ENCODE peak calls at places on chromosomes 2 and 18, in five cellular contexts. F is ovary, E is Peyer's patch, M is left ventricle myocardium inferior, I is cardiac muscle cell. N is an unnamed sample.

GRCh38 chr18:23963443-23964185 is 50.9 kb upstream of the TTC39C start:
- DNase-seq in E (no peak), I (no peak), F (no peak), M (no peak), N (no peak)

GRCh38 chr2:228519561-228519960 is 338.1 kb upstream of the SPHKAP start:
- DNase-seq in F (no peak), M (no peak), I (no peak), E (no peak), N (no peak)

GRCh38 chr2:232333361-232334135 is 45.0 kb upstream of the ALPP start:
- DNase-seq in F (no peak), E (peak; percentile 43), I (no peak), M (no peak), N (no peak)

GRCh38 chr2:20141806-20142205 is 83.1 kb downstream of the SDC1 start:
- DNase-seq in M (no peak), F (no peak), I (no peak), E (no peak), N (no peak)

GRCh38 chr2:205682239-205683021 is at the start of gene NRP2:
- DNase-seq in F (peak; percentile 93), E (peak; percentile 77), M (peak; percentile 79), I (peak; percentile 93), N (peak; percentile 75)

GRCh38 chr18:74182335-74182734 is 34.0 kb downstream of the TIMM21 start:
- DNase-seq in M (no peak), E (no peak), I (no peak), F (no peak), N (no peak)

GRCh38 chr2:234145511-234145910 is 95.0 kb downstream of the SPP2 start:
- DNase-seq in I (no peak), F (no peak), E (no peak), M (no peak), N (no peak)

GRCh38 chr18:73848656-73849055 is 299.0 kb downstream of the FBXO15 start:
- DNase-seq in I (no peak), E (no peak), M (no peak), F (no peak), N (no peak)

GRCh38 chr2:24009680-24010476 is at the start of gene MFSD2B:
- DNase-seq in M (no peak), E (peak; percentile 50), F (no peak), I (peak; percentile 12), N (no peak)

GRCh38 chr18:79513381-79514081 is 117.8 kb downstream of the NFATC1 start:
- DNase-seq in F (peak; percentile 6), M (no peak), E (peak; percentile 24), I (no peak), N (no peak)

GRCh38 chr18:43592268-43592667 is 315.0 kb upstream of the SYT4 start:
- DNase-seq in F (no peak), E (no peak), M (no peak), I (no peak), N (no peak)

GRCh38 chr2:44680424-44680971 is 261.0 kb upstream of the SIX3 start:
- DNase-seq in F (no peak), I (no peak), E (no peak), M (no peak), N (no peak)

GRCh38 chr2:238601433-238602222 is 174.9 kb downstream of the ASB1 start:
- DNase-seq in M (no peak), I (no peak), E (no peak), F (peak; percentile 65), N (peak; percentile 74)

GRCh38 chr2:223032187-223033142 is 19.5 kb upstream of the KCNE4 start:
- DNase-seq in M (no peak), I (no peak), E (no peak), F (no peak), N (no peak)

GRCh38 chr18:36608107-36608506 is 220.7 kb downstream of the TPGS2 start:
- DNase-seq in F (no peak), E (peak; percentile 77), I (no peak), M (no peak), N (no peak)

DNA sequence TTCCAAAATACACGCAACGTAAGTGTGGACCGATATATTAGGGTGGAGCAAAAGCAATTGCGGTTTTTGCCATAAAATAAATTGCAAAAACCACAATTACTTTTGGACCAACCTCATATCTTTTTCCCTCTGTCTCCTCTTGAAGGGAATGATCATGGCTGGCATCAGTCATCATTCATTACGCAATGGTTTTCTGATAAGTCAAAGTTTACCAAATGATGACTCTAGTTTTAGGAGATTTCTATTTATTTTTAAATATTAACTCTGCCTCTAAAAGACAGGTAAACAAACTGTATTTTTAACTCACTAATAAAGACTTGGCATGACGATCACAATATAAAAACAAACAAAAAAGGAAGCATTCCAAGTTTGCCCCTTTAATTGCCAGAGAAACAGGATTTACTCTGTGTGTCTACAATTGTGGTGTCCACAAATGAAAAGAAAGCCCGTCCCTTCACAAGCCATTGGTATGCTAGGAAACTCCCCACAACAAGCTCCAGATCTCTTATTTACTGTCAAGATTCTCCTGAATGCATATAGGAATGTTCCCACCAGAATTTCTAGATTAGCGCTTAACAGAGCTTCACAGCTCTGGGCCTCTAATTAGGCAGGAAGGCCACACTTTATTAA is 61.3 kb downstream of the IRS1 start:
- DNase-seq in I (no peak), F (no peak), M (no peak), E (no peak), N (no peak)
- H3K4me1 ChIP-seq in I (peaks cover 8% of the 10 kb centered on the region), F (peaks cover 21% of the 10 kb centered on the region), M (peaks cover 70% of the 10 kb centered on the region), E (peaks cover 33% of the 10 kb centered on the region), N (peaks cover 58% of the 10 kb centered on the region)

GRCh38 chr2:42618116-42618515 is 49.7 kb downstream of the MTA3 start:
- DNase-seq in M (no peak), I (no peak), E (no peak), F (no peak), N (no peak)

GRCh38 chr2:42618972-42619371 is 50.5 kb downstream of the MTA3 start:
- DNase-seq in E (no peak), F (no peak), I (no peak), M (no peak), N (no peak)

GRCh38 chr2:42624047-42624446 is 55.6 kb downstream of the MTA3 start:
- DNase-seq in M (no peak), E (no peak), I (no peak), F (no peak), N (no peak)

GRCh38 chr2:42622943-42623676 is 54.7 kb downstream of the MTA3 start:
- DNase-seq in F (no peak), I (no peak), E (no peak), M (no peak), N (no peak)
- TF ChIP-seq CTCF in F (no peak), I (no peak), E (no peak), M (no peak), N (no peak)

GRCh38 chr2:186592137-186592875 is 2.5 kb downstream of the ITGAV start:
- DNase-seq in I (no peak), E (no peak), M (no peak), F (no peak), N (no peak)
- H3K4me3 ChIP-seq in I (peak overlapping the region; percentile 95), E (peak overlapping the region; percentile 83), M (peak overlapping the region; percentile 92), F (peak overlapping the region; percentile 84), N (peak overlapping the region; percentile 69)

GRCh38 chr2:172830482-172830881 is 94.8 kb downstream of the RAPGEF4 start:
- DNase-seq in I (no peak), F (no peak), E (no peak), M (no peak), N (no peak)
- H3K4me1 ChIP-seq in I (peaks cover 16% of the 10 kb centered on the region), F (no peaks in the 10 kb centered on the region), E (no peaks in the 10 kb centered on the region), M (peaks cover 29% of the 10 kb centered on the region), N (no peaks in the 10 kb centered on the region)

DNA sequence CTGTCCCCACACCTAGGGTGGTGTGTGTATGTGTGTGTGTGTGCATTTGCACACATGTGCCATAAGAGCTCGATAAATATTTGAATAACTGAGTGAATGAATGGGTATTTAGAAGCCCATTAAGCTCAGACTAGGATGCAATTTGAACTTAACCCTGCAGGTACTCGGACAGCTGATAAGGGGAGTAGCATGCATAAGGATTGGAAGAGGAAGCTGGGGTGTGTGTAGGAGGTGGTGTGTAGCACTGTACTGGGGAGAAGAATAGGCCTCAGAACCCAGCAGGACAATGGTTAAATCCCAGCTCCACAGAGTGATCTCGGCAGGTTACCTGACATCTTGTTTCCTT is 1.8 kb upstream of the KCNF1 start:
- DNase-seq in M (no peak), I (no peak), E (no peak), F (no peak), N (no peak)
- TF ChIP-seq CTCF in M (no peak), I (no peak), E (no peak), F (no peak), N (no peak)

N was measured in psoas muscle.